ENCODE peak calls at places on chromosomes 2 and 18, in five cellular contexts. V, E, M, S and B are unnamed samples.

GRCh38 chr2:11131166-11131920 is 23.9 kb upstream of the SLC66A3 start:
- DNase-seq in V (no peak), E (no peak), M (no peak), S (no peak), B (no peak)

GRCh38 chr2:120907822-120908221 is 172.2 kb downstream of the GLI2 start:
- DNase-seq in V (no peak), E (no peak), M (no peak), S (no peak), B (no peak)

GRCh38 chr18:9992300-9992987 is 78.6 kb downstream of the VAPA start:
- DNase-seq in V (no peak), E (peak), M (peak), S (no peak), B (peak)

GRCh38 chr2:67476808-67477790 is 80.0 kb downstream of the ETAA1 start:
- DNase-seq in V (no peak), E (peak), M (no peak), S (no peak), B (no peak)

GRCh38 chr2:215667544-215668243 is 231.8 kb upstream of the FN1 start:
- DNase-seq in V (no peak), E (no peak), M (no peak), S (no peak), B (no peak)

GRCh38 chr2:228039752-228040534 is 141.5 kb downstream of the SPHKAP start:
- DNase-seq in V (no peak), E (no peak), M (no peak), S (no peak), B (no peak)

GRCh38 chr2:154537845-154538244 is 160.7 kb upstream of the KCNJ3 start:
- DNase-seq in V (no peak), E (no peak), M (no peak), S (no peak), B (no peak)

GRCh38 chr18:27728659-27729058 is 448.3 kb downstream of the CDH2 start:
- DNase-seq in V (no peak), E (no peak), M (no peak), S (no peak), B (no peak)

GRCh38 chr2:17979707-17980106 is 101.2 kb downstream of the KCNS3 start:
- DNase-seq in V (no peak), E (no peak), M (no peak), S (no peak), B (no peak)

GRCh38 chr2:127634066-127634617 is 11.8 kb upstream of the GPR17 start:
- DNase-seq in V (no peak), E (peak), M (no peak), S (no peak), B (no peak)

GRCh38 chr2:233100192-233100998 is 40.3 kb downstream of the INPP5D start:
- DNase-seq in V (no peak), E (no peak), M (no peak), S (no peak), B (no peak)

GRCh38 chr2:28413152-28413895 is 20.7 kb downstream of the FOSL2 start:
- DNase-seq in V (peak), E (no peak), M (no peak), S (no peak), B (no peak)

GRCh38 chr2:132581917-132582316 is 88.1 kb downstream of the LYPD1 start:
- DNase-seq in V (no peak), E (no peak), M (no peak), S (no peak), B (no peak)

GRCh38 chr2:7458066-7458465 is 540.9 kb downstream of the RNF144A start:
- DNase-seq in V (no peak), E (no peak), M (no peak), S (no peak), B (no peak)

GRCh38 chr2:134527398-134527797 is 191.4 kb downstream of the TMEM163 start:
- DNase-seq in V (no peak), E (no peak), M (no peak), S (no peak), B (no peak)

GRCh38 chr2:20429528-20429927 is 17.3 kb upstream of the RHOB start:
- DNase-seq in V (no peak), E (no peak), M (peak), S (no peak), B (no peak)

GRCh38 chr2:189545424-189545823 is 35.2 kb downstream of the SLC40A1 start:
- DNase-seq in V (no peak), E (no peak), M (no peak), S (no peak), B (no peak)

GRCh38 chr18:12281861-12282260 is 26.2 kb upstream of the TUBB6 start:
- DNase-seq in V (no peak), E (no peak), M (no peak), S (no peak), B (no peak)

GRCh38 chr2:196987654-196988364 is 61.3 kb upstream of the PGAP1 start:
- DNase-seq in V (no peak), E (peak), M (no peak), S (no peak), B (no peak)

GRCh38 chr2:96114903-96115581 is 1.3 kb downstream of the ADRA2B start:
- DNase-seq in V (peak), E (no peak), M (no peak), S (no peak), B (no peak)

GRCh38 chr2:238106698-238107524 is 6.8 kb downstream of the ESPNL start:
- DNase-seq in V (no peak), E (no peak), M (peak), S (no peak), B (no peak)

GRCh38 chr2:240326886-240327285 is 108.6 kb upstream of the GPC1 start:
- DNase-seq in V (no peak), E (no peak), M (peak), S (no peak), B (no peak)

GRCh38 chr2:70964133-70964532 is 14.3 kb upstream of the ANKRD53 start:
- DNase-seq in V (no peak), E (no peak), M (peak), S (no peak), B (no peak)

GRCh38 chr2:237819231-237819630 is 20.7 kb downstream of the RBM44 start:
- DNase-seq in V (no peak), E (no peak), M (no peak), S (no peak), B (no peak)

GRCh38 chr2:70935468-70936164 is at the start of gene ATP6V1B1:
- DNase-seq in V (no peak), E (no peak), M (peak), S (no peak), B (no peak)

GRCh38 chr18:4172491-4172890 is 282.6 kb downstream of the DLGAP1 start:
- DNase-seq in V (no peak), E (no peak), M (no peak), S (no peak), B (no peak)

GRCh38 chr2:26894136-26894535 is 46.2 kb downstream of the DPYSL5 start:
- DNase-seq in V (no peak), E (no peak), M (peak), S (no peak), B (no peak)

GRCh38 chr2:197167608-197168287 is 142.8 kb downstream of the ANKRD44 start:
- DNase-seq in V (no peak), E (no peak), M (no peak), S (no peak), B (no peak)

GRCh38 chr18:44450220-44450619 is 230.5 kb upstream of the SETBP1 start:
- DNase-seq in V (no peak), E (no peak), M (no peak), S (no peak), B (no peak)
- H3K4me3 ChIP-seq in V (no peak), E (no peak), M (no peak), S (no peak), B (no peak)

DNA sequence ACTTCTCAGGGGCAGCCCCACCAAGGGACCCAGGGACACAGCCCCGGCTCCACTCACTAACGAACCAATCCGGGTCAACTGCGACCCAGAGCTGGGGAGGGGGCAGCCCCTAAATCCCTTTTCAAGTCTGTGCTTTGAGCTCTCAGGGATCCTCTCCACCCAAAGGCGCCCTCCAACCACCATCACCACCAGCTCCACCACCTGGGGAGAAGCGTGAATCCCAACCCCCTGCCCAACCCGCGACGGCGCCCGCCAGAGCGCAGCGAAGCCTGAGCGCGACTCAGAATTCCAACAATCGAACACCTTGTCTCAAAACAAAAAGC is 513 bp downstream of the DSC3 start:
- DNase-seq in V (no peak), E (no peak), M (no peak), S (no peak), B (no peak)
- H3K4me3 ChIP-seq in V (peak), E (no peak), M (peak), S (peak), B (no peak)

DNA sequence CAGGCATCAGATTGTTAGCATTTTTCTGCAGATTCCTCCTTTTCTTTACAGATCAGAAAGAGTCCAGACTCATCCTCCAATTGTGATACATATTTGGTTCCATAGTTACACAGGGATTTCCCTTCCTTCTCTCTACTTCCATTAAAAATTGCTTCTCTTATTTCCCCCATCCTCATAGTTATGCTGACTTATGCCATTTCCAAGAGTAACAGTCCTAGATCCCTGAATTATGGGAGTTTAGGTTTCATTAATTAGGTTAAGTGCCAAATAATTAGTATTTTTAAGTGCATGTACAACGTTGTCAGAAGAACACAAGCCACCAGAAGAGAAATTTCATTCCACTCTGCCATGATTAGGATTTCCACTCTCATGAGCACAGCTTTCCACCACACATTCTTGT is 198.5 kb downstream of the BARD1 start:
- DNase-seq in V (no peak), E (no peak), M (no peak), S (no peak), B (no peak)
- H3K4me3 ChIP-seq in V (no peak), E (no peak), M (no peak), S (no peak), B (no peak)

DNA sequence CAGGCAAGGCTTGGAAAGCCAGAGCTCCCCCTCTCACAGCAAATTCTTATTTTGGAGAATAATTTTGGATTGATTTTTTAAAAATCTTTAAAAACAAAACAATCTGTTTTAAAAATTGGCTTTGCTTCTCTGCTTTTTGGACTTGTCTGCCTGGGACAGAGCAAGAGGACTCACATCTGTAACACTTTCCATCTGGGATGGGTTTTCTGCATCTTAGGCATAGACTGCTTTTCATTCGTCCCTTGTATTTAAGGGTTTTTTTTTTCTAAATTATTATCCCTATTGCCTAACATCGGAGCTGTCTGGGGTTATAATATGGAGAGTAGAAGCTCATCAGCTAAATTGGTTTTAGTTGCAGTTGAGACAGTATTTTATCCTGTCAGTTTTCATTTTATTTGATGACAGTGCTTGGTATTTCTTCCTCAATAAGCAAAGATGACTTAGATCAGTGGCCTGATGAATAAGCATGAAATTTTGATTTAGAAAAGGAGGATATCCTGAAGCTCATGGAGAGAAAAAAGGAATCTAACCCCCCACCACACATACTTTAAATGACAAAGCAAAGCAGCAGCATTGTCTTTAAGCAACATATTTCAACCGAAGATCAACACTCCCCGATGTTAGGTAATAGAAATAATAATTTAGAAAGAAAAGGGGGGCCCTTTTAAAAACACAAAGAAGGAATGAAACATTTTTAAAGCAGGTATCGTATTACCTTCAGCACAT is 2.2 kb upstream of the FZD7 start:
- DNase-seq in V (no peak), E (no peak), M (no peak), S (no peak), B (no peak)
- H3K4me3 ChIP-seq in V (peak), E (no peak), M (no peak), S (no peak), B (no peak)

DNA sequence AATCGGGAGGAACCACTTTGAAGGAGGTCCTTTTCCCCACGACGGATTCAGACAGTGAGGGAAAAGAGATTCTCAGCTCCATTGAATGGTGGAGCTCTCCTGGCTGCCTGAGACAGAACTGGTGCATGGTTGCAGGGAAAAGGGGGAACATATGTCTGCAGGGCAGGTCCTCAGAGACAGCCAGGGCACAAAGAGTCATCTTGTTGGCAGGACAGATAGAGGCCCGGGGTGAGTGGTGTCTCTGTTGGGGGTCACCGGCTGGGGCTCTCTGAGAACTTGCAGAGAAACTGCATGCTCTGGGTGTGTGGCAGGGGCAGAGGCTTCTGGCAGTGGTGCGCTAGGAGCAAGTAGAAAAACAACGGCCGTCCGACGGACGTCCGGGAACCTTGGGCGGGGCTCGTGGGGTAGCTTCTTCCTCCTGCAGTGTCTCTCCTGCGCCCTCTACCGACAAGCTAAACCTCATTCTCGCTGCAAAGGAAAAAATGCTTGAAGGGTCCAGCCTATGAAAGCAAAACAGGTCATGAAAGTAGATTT is 94.3 kb downstream of the CDCA7 start:
- DNase-seq in V (peak), E (peak), M (peak), S (no peak), B (peak)
- H3K4me3 ChIP-seq in V (peak), E (no peak), M (no peak), S (no peak), B (no peak)

DNA sequence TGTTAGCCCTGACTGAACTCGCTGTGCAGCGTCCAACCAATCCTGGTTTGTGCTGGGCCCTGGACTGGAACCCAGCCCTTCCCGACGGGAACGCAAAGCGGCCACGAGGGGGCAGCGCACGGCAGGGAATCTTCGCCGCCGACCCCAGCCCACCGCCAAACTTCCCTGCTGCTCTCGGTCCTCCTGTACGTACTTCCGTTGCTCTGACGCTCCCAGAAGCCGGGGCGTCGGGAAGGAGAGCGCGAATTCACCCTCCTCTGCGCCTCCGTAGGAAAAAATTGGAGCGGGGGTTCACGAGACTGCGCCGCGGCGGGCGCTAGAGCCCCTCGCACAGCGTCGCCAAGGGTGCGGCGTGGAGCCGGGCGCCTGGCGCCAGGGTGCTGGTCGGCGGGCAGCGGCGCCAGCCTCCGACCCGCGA is 948 bp upstream of the SH3RF3 start:
- DNase-seq in V (peak), E (peak), M (peak), S (peak), B (peak)
- H3K4me3 ChIP-seq in V (peak), E (peak), M (peak), S (peak), B (peak)

DNA sequence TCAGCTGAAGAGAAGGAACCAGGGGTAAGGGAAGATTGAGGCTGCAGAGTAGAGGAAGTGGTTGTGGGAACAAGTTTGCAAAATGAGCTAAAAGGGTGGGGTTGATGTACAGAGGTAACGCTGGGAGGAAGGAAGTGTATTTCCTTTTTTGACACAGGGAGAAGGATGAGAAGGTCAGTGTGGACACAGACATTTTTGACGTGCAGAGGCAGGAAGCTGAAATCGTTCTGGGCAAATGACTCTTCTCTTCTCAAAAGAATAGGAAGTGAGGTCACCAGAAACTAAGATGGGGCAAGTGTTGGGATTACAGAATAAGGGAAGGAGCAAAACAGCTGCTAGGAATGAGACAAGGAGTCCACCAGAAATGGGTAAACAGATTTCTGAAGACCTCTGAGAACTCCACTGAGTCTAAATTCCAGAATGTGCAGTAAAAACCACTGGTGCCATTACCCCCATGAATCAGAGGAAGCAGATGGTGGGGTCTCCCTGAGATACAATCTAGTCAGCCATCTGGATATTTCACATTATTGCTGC is 20.0 kb upstream of the RNF149 start:
- DNase-seq in V (no peak), E (no peak), M (no peak), S (no peak), B (peak)
- H3K4me3 ChIP-seq in V (no peak), E (no peak), M (no peak), S (no peak), B (no peak)

GRCh38 chr2:46335404-46335965 is 38.3 kb downstream of the EPAS1 start:
- DNase-seq in V (peak), E (peak), M (peak), S (peak), B (no peak)
- H3K4me3 ChIP-seq in V (peak), E (peak), M (no peak), S (peak), B (no peak)